ENCODE peak calls at places on chromosomes 16 and 17, in six cellular contexts. Q is IMR-90, D is GM23248, C is K562, M is H1, T is fibroblast of lung. I is an unnamed sample.

GRCh38 chr16:78925071-78925714 is 675.3 kb downstream of the MAF start:
- DNase-seq in M (peak; percentile 19), T (no peak), C (peak; percentile 60), D (peak; percentile 23), Q (no peak), I (peak; percentile 32)

GRCh38 chr16:49696414-49697101 is 159.4 kb downstream of the ZNF423 start:
- DNase-seq in Q (no peak), T (no peak), C (no peak), D (no peak), M (peak; percentile 76), I (no peak)

GRCh38 chr17:63001689-63002394 is 35.8 kb downstream of the TANC2 start:
- DNase-seq in Q (no peak), D (peak; percentile 16), C (no peak), M (no peak), T (no peak), I (no peak)

GRCh38 chr16:19913306-19913717 is 28.7 kb upstream of the GPRC5B start:
- DNase-seq in T (peak; percentile 5), C (no peak), D (peak; percentile 24), M (no peak), Q (no peak), I (no peak)

GRCh38 chr17:17510456-17511292 is 14.5 kb upstream of the RASD1 start:
- DNase-seq in T (no peak), M (no peak), Q (no peak), C (no peak), D (no peak), I (no peak)

GRCh38 chr16:84294196-84295142 is at the start of gene WFDC1:
- DNase-seq in Q (peak; percentile 19), C (no peak), T (no peak), D (peak; percentile 70), M (no peak), I (no peak)

GRCh38 chr17:70307430-70307829 is 138.1 kb downstream of the KCNJ2 start:
- DNase-seq in M (no peak), T (peak; percentile 22), C (no peak), D (peak; percentile 52), Q (peak; percentile 77), I (no peak)

GRCh38 chr16:49281843-49282642 is 405 bp upstream of the CBLN1 start:
- DNase-seq in T (peak; percentile 23), M (peak; percentile 54), Q (peak; percentile 16), C (peak; percentile 92), D (peak; percentile 86), I (peak; percentile 90)

GRCh38 chr16:84827131-84827574 is 7.4 kb downstream of the CRISPLD2 start:
- DNase-seq in D (peak; percentile 69), C (no peak), T (peak; percentile 60), M (no peak), Q (peak; percentile 52), I (no peak)

DNA sequence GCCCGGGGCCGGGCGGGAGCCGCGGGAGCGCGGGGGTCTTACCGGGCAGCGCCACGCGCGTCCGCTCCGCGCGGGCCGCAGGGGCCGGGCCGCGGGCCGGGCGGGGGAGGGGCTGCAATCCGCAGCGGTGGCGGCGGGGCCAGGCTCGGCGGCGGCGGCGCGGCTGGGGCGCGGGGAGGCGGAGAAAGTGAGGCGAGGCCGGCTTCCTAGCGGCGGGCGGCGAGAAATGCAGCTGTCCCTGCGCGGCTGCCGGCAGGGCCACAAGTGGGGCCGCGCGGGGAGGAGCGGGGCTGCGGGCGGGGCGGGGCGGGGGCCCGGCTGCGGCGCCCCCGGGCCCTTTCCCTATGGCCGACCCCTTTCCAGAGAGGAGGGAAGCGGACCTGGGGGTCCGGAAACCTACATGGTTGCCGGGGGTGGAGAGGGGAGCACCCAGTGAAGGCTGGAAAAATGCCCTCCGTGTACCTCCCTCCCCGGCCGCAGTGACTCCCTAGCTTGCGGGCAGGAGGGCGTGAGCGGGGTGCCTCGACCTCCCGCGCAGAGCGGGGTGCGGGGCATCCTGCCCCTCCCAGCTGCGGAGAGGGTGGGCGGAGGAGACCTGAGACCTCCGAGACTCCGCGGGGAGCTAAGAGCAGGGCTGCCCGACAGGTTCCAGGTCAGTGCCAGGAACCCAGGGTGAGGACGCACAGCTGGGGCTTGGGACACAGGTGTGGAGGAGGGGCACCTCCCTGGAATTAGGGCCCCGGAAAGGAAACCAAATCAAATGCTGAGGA is at the start of gene CUEDC1:
- DNase-seq in T (peak; percentile 48), C (peak; percentile 77), Q (peak; percentile 39), D (peak; percentile 88), M (no peak), I (peak; percentile 78)
- H3K9ac ChIP-seq in T (peak within 1 kb of the TSS; percentile 95), C (no peak within 1 kb of the TSS), Q (peak within 1 kb of the TSS; percentile 84), D (peak within 1 kb of the TSS; percentile 95), M (no peak within 1 kb of the TSS), I (peak within 1 kb of the TSS; percentile 91)

GRCh38 chr16:3819741-3820724 is 60.5 kb downstream of the CREBBP start:
- DNase-seq in Q (peak; percentile 97), D (peak; percentile 84), M (no peak), C (peak; percentile 68), T (peak; percentile 97), I (peak; percentile 52)
- H3K4me1 ChIP-seq in Q (peaks cover 34% of the 10 kb centered on the region), D (peaks cover 58% of the 10 kb centered on the region), M (peaks cover 5% of the 10 kb centered on the region), C (peaks cover 22% of the 10 kb centered on the region), T (peaks cover 26% of the 10 kb centered on the region), I (peaks cover 17% of the 10 kb centered on the region)

DNA sequence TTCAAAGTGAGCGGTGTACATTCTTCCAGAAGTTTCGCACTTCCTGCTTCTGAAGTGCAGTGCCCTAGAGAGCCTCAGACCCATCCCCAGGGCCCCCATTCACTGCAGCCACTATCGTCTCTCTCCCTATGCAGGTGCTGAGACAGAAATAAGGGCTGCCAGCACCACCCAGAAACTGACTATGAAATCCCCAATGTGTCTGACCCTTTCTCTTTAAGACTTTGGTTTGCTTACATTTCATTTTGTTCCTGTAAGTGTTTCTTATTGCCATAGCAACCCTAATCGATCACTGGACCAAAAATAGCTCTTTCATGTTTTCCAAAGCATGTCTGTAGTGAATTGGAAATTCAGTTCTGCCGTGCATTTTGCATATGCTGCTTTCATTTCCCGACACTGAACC is 148.8 kb upstream of the NOL11 start:
- DNase-seq in C (no peak), Q (no peak), T (no peak), D (no peak), M (no peak), I (no peak)
- H3K9ac ChIP-seq in C (no peak overlapping the region), Q (no peak overlapping the region), T (no peak overlapping the region), D (no peak overlapping the region), M (no peak overlapping the region), I (no peak overlapping the region)

DNA sequence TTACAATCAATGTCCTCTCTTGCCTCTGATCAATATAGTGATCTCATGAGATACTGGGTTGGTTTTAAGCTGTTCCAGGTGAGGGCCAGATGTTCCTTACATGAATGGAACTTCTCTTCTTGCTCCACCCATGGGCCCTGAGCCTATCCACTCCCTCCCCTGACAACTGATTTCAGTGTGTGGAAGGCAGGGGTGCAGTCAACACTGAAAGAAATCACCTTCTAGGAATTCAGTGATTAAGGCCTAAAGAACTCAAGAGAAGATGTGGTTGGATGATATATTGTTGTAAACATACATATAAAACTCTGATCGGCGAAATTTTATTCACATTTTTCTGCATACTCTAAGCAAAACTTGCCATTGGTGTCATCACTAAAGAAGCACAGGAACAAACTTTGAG is 6.7 kb upstream of the GOSR2 start:
- DNase-seq in T (no peak), C (no peak), M (no peak), D (peak; percentile 31), Q (peak; percentile 21), I (no peak)
- H3K4me1 ChIP-seq in T (no peaks in the 10 kb centered on the region), C (no peaks in the 10 kb centered on the region), M (peaks cover 2% of the 10 kb centered on the region), D (no peaks in the 10 kb centered on the region), Q (no peaks in the 10 kb centered on the region), I (no peaks in the 10 kb centered on the region)

DNA sequence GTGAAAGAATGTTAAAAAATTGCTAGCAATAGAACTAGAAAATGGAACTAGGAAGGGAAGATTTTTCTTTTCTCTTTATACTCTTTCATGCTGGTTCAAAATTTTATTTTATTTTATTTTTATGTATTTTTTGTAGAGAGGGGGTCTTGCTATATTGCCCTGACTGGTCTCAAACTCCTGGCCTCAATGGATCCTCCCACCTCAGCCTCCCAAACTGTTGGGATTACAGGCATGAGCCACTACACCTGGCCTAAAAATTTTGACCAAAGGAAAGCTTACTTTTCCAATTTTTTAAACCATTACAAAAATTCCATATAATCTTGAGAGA is 10.0 kb upstream of the TERF2 start:
- DNase-seq in D (no peak), M (no peak), C (no peak), Q (no peak), T (no peak), I (no peak)
- H3K9ac ChIP-seq in D (no peak overlapping the region), M (no peak overlapping the region), C (no peak overlapping the region), Q (no peak overlapping the region), T (no peak overlapping the region), I (peak overlapping the region; percentile 56)

DNA sequence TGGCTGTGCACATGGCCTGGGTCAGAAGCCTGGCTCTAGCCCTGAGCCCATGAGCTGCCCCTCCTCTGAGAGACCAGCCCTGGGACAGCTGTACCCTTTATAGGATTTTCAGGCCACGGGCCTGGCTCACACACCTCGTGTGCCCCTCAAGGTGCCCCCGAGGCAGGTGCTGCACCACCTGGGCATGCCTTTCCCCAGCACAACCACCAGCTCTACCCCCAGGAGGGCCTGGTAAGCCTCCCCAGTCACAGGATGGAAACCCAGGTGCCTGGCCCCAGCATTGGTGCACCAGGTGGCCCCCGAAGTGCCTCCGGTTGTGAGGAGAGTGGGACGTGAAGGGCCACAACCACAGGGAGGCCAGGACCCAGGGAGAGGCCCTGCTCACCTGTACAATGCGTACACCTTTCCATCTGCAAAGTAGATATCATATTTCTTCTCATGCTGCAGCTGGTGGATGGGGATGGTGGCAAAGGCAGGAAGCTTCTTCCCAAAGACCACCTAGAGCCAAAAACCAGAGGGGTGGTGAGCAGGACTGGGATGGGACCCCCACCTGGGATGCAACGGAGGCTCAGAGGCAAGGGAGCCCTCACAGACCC is 6.3 kb downstream of the ZNF598 start:
- DNase-seq in M (no peak), C (no peak), T (no peak), Q (no peak), D (no peak), I (no peak)
- H3K4me1 ChIP-seq in M (peaks cover 13% of the 10 kb centered on the region), C (peaks cover 19% of the 10 kb centered on the region), T (peaks cover 19% of the 10 kb centered on the region), Q (peaks cover 21% of the 10 kb centered on the region), D (peaks cover 14% of the 10 kb centered on the region), I (peaks cover 29% of the 10 kb centered on the region)

GRCh38 chr16:1172651-1173050 is 19.7 kb downstream of the CACNA1H start:
- DNase-seq in T (no peak), C (no peak), M (no peak), Q (no peak), D (no peak), I (no peak)

GRCh38 chr16:1175566-1176279 is 22.8 kb downstream of the CACNA1H start:
- DNase-seq in M (no peak), D (no peak), Q (peak; percentile 52), T (peak; percentile 5), C (no peak), I (no peak)

GRCh38 chr16:1171854-1172428 is 19.0 kb downstream of the CACNA1H start:
- DNase-seq in T (no peak), M (no peak), Q (no peak), C (no peak), D (no peak), I (no peak)

GRCh38 chr16:1174477-1175357 is 21.8 kb downstream of the CACNA1H start:
- DNase-seq in M (no peak), C (no peak), D (peak; percentile 30), Q (peak; percentile 51), T (peak; percentile 15), I (no peak)

GRCh38 chr16:1173778-1174451 is 21.0 kb downstream of the CACNA1H start:
- DNase-seq in D (no peak), C (no peak), T (no peak), Q (no peak), M (no peak), I (no peak)
- H3K9ac ChIP-seq in D (no peak overlapping the region), C (no peak overlapping the region), T (no peak overlapping the region), Q (no peak overlapping the region), M (no peak overlapping the region), I (no peak overlapping the region)

I was measured in colonic mucosa.